ENCODE peak calls at places on chromosomes 3 and 15, in nine cellular contexts. Y, H, E, X, O, T, U, J and V are unnamed samples.

GRCh38 chr3:8318002-8318649 is 183.5 kb upstream of the LMCD1 start:
- DNase-seq in J (no peak), H (no peak), X (peak), U (no peak), O (no peak), T (no peak), E (no peak), Y (peak), V (no peak)

GRCh38 chr15:32834156-32834555 is 116.4 kb downstream of the GREM1 start:
- DNase-seq in J (no peak), T (no peak), O (no peak), U (no peak), X (no peak), H (no peak), Y (no peak), E (peak), V (no peak)

GRCh38 chr15:100308222-100309007 is 33.4 kb downstream of the ADAMTS17 start:
- DNase-seq in T (no peak), E (no peak), Y (no peak), X (no peak), U (no peak), H (peak), O (no peak), J (peak), V (peak)

GRCh38 chr3:99808163-99808794 is 9.4 kb upstream of the CMSS1 start:
- DNase-seq in H (peak), E (peak), U (no peak), J (peak), Y (peak), T (peak), X (peak), O (peak), V (peak)

GRCh38 chr3:195583831-195584542 is at the start of gene APOD:
- DNase-seq in O (peak), U (no peak), J (peak), T (no peak), Y (no peak), E (no peak), H (peak), X (peak), V (peak)

GRCh38 chr15:90871097-90871715 is 2.8 kb downstream of the FURIN start:
- DNase-seq in T (no peak), E (peak), O (peak), U (no peak), J (peak), Y (peak), H (no peak), X (no peak), V (no peak)

GRCh38 chr15:40098489-40099261 is 10.0 kb downstream of the BMF start:
- DNase-seq in X (peak), O (peak), Y (peak), U (peak), J (peak), E (peak), T (peak), H (peak), V (peak)

GRCh38 chr15:50051811-50052419 is 67.1 kb downstream of the ATP8B4 start:
- DNase-seq in O (peak), T (no peak), X (peak), Y (peak), J (peak), E (peak), U (peak), H (peak), V (peak)

GRCh38 chr3:128665362-128666021 is 14.9 kb upstream of the RPN1 start:
- DNase-seq in U (no peak), T (no peak), J (no peak), X (no peak), Y (no peak), O (no peak), E (no peak), H (no peak), V (no peak)

GRCh38 chr3:151777880-151778279 is 36.0 kb upstream of the AADAC start:
- DNase-seq in O (no peak), X (no peak), H (no peak), Y (no peak), U (no peak), T (no peak), J (no peak), E (no peak), V (no peak)

GRCh38 chr3:158005391-158006100 is 100.7 kb downstream of the SHOX2 start:
- DNase-seq in J (no peak), H (no peak), E (no peak), X (no peak), T (no peak), Y (no peak), O (no peak), U (no peak), V (no peak)

GRCh38 chr3:151156618-151157216 is 46.3 kb downstream of the GPR171 start:
- DNase-seq in E (peak), Y (peak), U (no peak), H (peak), T (no peak), J (peak), X (peak), O (peak), V (peak)

GRCh38 chr3:112973325-112974177 is 1.4 kb downstream of the CD200R1 start:
- DNase-seq in O (no peak), E (peak), U (no peak), J (no peak), Y (no peak), X (no peak), T (no peak), H (no peak), V (no peak)

GRCh38 chr3:171157980-171158379 is 131.5 kb upstream of the SLC2A2 start:
- DNase-seq in T (no peak), J (no peak), O (no peak), E (no peak), H (no peak), U (no peak), X (no peak), Y (no peak), V (no peak)

GRCh38 chr15:56019060-56019793 is 25.8 kb upstream of the NEDD4 start:
- DNase-seq in J (no peak), U (no peak), H (peak), Y (no peak), O (no peak), E (no peak), T (no peak), X (peak), V (peak)

GRCh38 chr3:53227993-53228885 is 27.6 kb downstream of the TKT start:
- DNase-seq in J (no peak), O (no peak), T (no peak), E (no peak), X (no peak), U (peak), H (no peak), Y (no peak), V (no peak)

GRCh38 chr15:69575387-69575786 is 122.8 kb downstream of the RPLP1 start:
- DNase-seq in Y (no peak), O (no peak), T (no peak), X (no peak), U (no peak), H (no peak), J (no peak), E (no peak), V (no peak)

GRCh38 chr3:94121161-94121560 is 58.3 kb downstream of the NSUN3 start:
- DNase-seq in T (no peak), Y (peak), J (no peak), X (no peak), H (no peak), E (no peak), O (no peak), U (no peak), V (no peak)

GRCh38 chr15:68817304-68818087 is 3.2 kb downstream of the ANP32A start:
- DNase-seq in J (peak), O (peak), E (peak), U (peak), T (peak), X (peak), Y (peak), H (peak), V (peak)

GRCh38 chr3:53813229-53813628 is 33.0 kb downstream of the CHDH start:
- DNase-seq in E (no peak), O (no peak), X (no peak), J (no peak), T (no peak), Y (no peak), U (no peak), H (no peak), V (no peak)

GRCh38 chr15:74352393-74352910 is 15.0 kb downstream of the CYP11A1 start:
- DNase-seq in X (no peak), Y (peak), H (no peak), U (no peak), J (no peak), O (no peak), E (no peak), T (no peak), V (no peak)

GRCh38 chr15:74349241-74349766 is 18.1 kb downstream of the CYP11A1 start:
- DNase-seq in X (no peak), T (no peak), U (no peak), J (no peak), H (no peak), E (peak), Y (no peak), O (no peak), V (no peak)

GRCh38 chr15:74347757-74348250 is 19.6 kb downstream of the CYP11A1 start:
- DNase-seq in X (no peak), E (no peak), T (no peak), H (no peak), J (no peak), O (no peak), U (no peak), Y (no peak), V (no peak)

GRCh38 chr15:74350295-74351275 is 16.9 kb downstream of the CYP11A1 start:
- DNase-seq in J (no peak), T (no peak), O (no peak), Y (no peak), E (no peak), U (no peak), X (no peak), H (no peak), V (no peak)

GRCh38 chr15:74351639-74352038 is 15.8 kb downstream of the CYP11A1 start:
- DNase-seq in H (no peak), J (no peak), T (no peak), Y (no peak), X (no peak), O (no peak), E (no peak), U (no peak), V (no peak)
- TF ChIP-seq CTCF in H (no peak), J (no peak), T (no peak), Y (no peak), X (no peak), O (no peak), E (no peak), U (no peak), V (no peak)

GRCh38 chr3:30263921-30264313 is 342.5 kb upstream of the TGFBR2 start:
- DNase-seq in J (no peak), X (no peak), U (no peak), T (no peak), Y (no peak), E (no peak), H (no peak), O (no peak), V (no peak)
- TF ChIP-seq CTCF in J (no peak), X (no peak), U (no peak), T (no peak), Y (peak), E (no peak), H (no peak), O (no peak), V (no peak)

DNA sequence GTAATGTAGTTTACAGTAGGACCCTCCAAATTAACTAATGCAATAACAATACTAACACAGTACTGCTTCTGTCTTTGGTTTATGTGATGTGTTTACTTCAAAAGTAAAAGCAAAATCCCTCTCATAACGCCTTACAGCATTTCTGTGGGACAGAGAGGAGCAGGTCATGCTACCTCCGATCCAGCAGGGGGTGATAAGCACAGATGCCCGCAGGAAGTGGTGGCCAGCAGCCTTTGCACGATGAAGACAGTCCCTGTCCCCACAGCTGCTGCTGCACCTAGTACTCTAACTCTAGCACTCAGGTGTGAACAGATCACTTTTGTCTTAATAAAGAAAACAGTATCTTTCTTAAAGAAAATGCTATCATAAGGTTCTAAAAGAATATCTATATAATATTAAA is 38.3 kb downstream of the ANO10 start:
- DNase-seq in X (no peak), O (peak), H (no peak), E (no peak), U (no peak), J (no peak), Y (peak), T (no peak), V (no peak)
- TF ChIP-seq CTCF in X (peak), O (peak), H (no peak), E (no peak), U (no peak), J (no peak), Y (peak), T (no peak), V (no peak)

DNA sequence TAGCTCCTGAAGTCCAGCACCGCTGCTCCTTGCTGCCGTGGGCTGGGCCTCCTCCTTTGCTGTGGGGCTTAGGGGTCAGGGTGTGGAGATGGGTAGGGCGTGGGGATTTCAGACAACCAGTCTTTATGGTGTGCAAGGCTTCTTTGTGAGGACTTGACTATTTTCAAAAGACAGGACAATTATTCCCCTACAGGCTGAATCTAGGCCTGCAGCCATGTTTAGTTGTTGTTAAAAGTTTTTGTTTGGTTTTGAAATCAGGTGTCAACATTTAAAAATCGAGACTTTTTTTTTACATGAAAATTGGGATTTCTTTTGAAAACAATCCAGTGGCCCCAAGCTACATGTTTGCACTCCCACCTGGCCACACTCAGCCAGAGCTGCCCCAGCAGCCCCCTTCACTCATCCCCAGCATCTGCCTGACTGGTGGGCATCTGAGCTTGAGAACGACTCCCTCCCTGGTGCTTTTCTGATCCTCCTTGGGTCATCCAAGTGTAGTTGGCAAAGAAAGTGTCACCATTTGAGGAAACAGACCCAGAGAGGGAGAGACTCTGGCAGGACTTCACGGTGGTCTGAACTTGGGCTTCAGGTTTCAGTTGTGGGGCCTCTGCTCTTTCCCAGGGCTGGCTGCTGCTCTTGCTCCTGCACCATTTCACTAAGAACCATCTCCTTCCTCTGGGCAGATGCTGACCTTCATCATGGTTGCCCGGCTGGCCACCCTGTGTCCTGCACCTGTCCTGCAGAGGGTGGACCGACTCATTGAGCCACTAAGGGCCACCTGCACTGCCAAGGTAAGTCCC is 10.4 kb downstream of the RPL32 start:
- DNase-seq in T (no peak), X (no peak), U (no peak), E (no peak), J (no peak), O (no peak), Y (no peak), H (no peak), V (no peak)
- TF ChIP-seq CTCF in T (no peak), X (peak), U (peak), E (peak), J (peak), O (no peak), Y (peak), H (no peak), V (no peak)

GRCh38 chr3:120442975-120443517 is 7.7 kb downstream of the FSTL1 start:
- DNase-seq in E (no peak), H (no peak), O (no peak), U (no peak), X (no peak), T (no peak), J (no peak), Y (peak), V (no peak)
- TF ChIP-seq CTCF in E (no peak), H (no peak), O (peak), U (no peak), X (peak), T (no peak), J (no peak), Y (peak), V (peak)

GRCh38 chr3:42098171-42098570 is 7.0 kb downstream of the TRAK1 start:
- DNase-seq in E (no peak), T (no peak), O (no peak), X (no peak), Y (no peak), H (no peak), J (no peak), U (no peak), V (no peak)

GRCh38 chr3:42099020-42099765 is 8.0 kb downstream of the TRAK1 start:
- DNase-seq in U (no peak), E (no peak), X (no peak), H (no peak), J (no peak), T (no peak), Y (no peak), O (no peak), V (no peak)

GRCh38 chr3:42095540-42095939 is 4.4 kb downstream of the TRAK1 start:
- DNase-seq in Y (no peak), O (no peak), H (no peak), U (no peak), X (no peak), J (no peak), T (no peak), E (no peak), V (no peak)

GRCh38 chr3:42094992-42095391 is 3.8 kb downstream of the TRAK1 start:
- DNase-seq in H (no peak), U (no peak), O (no peak), E (no peak), X (no peak), T (no peak), Y (no peak), J (no peak), V (no peak)

DNA sequence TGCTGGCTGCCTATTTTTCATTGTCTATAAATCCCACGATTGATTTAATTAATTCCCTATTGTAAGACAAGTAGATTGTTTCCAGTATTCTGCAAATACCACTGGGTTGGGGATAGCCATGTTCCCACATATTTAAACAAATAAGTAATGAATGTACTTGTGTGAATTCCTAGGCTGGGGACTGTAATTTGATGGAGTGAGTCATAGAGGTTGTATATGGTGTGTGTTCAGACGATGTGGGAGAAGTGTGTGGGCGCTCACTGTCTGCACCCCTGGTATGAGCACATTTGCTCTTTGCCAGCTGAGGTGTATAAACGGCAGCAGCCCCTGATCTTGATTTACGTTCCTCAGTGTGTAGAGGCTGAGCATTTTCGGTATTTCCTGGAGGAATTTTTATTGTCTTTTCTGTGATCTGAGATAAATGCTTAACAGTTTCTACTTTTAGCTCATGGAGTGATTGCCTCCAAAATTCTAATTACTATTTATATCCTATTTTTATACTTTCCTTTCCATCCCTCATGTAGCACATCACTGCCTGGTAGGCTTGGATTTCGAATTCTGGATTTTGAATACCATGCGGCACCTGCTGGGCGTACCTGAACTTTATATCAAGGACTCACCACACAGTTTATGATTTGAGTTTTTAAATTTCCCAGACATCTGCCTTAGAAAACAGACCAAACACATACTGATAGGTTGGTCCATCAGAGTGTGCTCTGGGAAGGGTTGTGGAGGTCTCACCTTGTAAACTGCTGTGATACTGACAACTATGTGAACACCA is 6.2 kb downstream of the TRAK1 start:
- DNase-seq in X (peak), E (no peak), H (peak), Y (no peak), J (no peak), U (no peak), O (no peak), T (no peak), V (peak)
- TF ChIP-seq CTCF in X (no peak), E (no peak), H (no peak), Y (no peak), J (no peak), U (no peak), O (no peak), T (no peak), V (no peak)